ENCODE peak calls at places on chromosomes 7 and 10, in eight cellular contexts. G, H, W, X, O, A, J and V are unnamed samples.

GRCh38 chr7:90596745-90597526 is 815 bp downstream of the CDK14 start:
- DNase-seq in G (no peak), H (peak; percentile 57), W (peak; percentile 40), X (no peak), O (no peak), A (no peak), J (peak; percentile 82), V (peak; percentile 58)

GRCh38 chr10:132710746-132711617 is 75.0 kb downstream of the NKX6-2 start:
- DNase-seq in G (no peak), H (no peak), W (no peak), X (no peak), O (peak; percentile 31), A (no peak), J (no peak), V (no peak)

GRCh38 chr7:48052748-48053147 is 17.4 kb downstream of the C7orf57 start:
- DNase-seq in G (no peak), H (peak; percentile 63), W (no peak), X (peak; percentile 39), O (no peak), A (no peak), J (no peak), V (peak; percentile 75)

GRCh38 chr7:34900891-34901493 is 136.3 kb downstream of the DPY19L1 start:
- DNase-seq in G (no peak), H (no peak), W (peak; percentile 47), X (no peak), O (no peak), A (no peak), J (peak; percentile 40), V (peak; percentile 13)

GRCh38 chr7:67387851-67388250 is 391.2 kb downstream of the TYW1 start:
- DNase-seq in G (no peak), H (no peak), W (no peak), X (no peak), O (no peak), A (no peak), J (no peak), V (no peak)

GRCh38 chr7:87370660-87371180 is 25.3 kb downstream of the CROT start:
- DNase-seq in G (no peak), H (peak; percentile 17), W (no peak), X (no peak), O (no peak), A (no peak), J (no peak), V (peak; percentile 77)

GRCh38 chr7:12490105-12490688 is 80.3 kb upstream of the SCIN start:
- DNase-seq in G (no peak), H (peak; percentile 14), W (peak; percentile 43), X (no peak), O (no peak), A (no peak), J (peak; percentile 59), V (peak; percentile 41)

GRCh38 chr10:1687190-1687589 is 50.1 kb downstream of the ADARB2 start:
- DNase-seq in G (no peak), H (no peak), W (no peak), X (no peak), O (no peak), A (no peak), J (no peak), V (no peak)

GRCh38 chr7:80481196-80481884 is 30.5 kb downstream of the GNAT3 start:
- DNase-seq in G (no peak), H (peak; percentile 59), W (no peak), X (peak; percentile 25), O (no peak), A (no peak), J (no peak), V (no peak)

GRCh38 chr7:41656357-41656756 is 46.5 kb downstream of the INHBA start:
- DNase-seq in G (no peak), H (no peak), W (no peak), X (no peak), O (no peak), A (no peak), J (peak; percentile 8), V (peak; percentile 61)

GRCh38 chr7:44574286-44574872 is 671 bp upstream of the DDX56 start:
- DNase-seq in G (no peak), H (no peak), W (no peak), X (no peak), O (no peak), A (no peak), J (no peak), V (no peak)

GRCh38 chr7:48035967-48036478 is 680 bp downstream of the C7orf57 start:
- DNase-seq in G (no peak), H (peak; percentile 17), W (peak; percentile 65), X (no peak), O (peak; percentile 58), A (no peak), J (peak; percentile 59), V (peak; percentile 29)

GRCh38 chr7:67625257-67625713 is 628.7 kb downstream of the TYW1 start:
- DNase-seq in G (no peak), H (no peak), W (peak; percentile 95), X (peak; percentile 5), O (peak; percentile 87), A (peak; percentile 58), J (peak; percentile 86), V (peak; percentile 66)

GRCh38 chr10:132810807-132811700 is 25.1 kb upstream of the NKX6-2 start:
- DNase-seq in G (no peak), H (no peak), W (no peak), X (no peak), O (peak; percentile 43), A (no peak), J (no peak), V (no peak)

GRCh38 chr10:24894309-24894708 is 58.1 kb downstream of the PRTFDC1 start:
- DNase-seq in G (no peak), H (no peak), W (no peak), X (peak; percentile 80), O (no peak), A (no peak), J (no peak), V (peak; percentile 82)

GRCh38 chr7:131556912-131557457 is 557 bp upstream of the PODXL start:
- DNase-seq in G (no peak), H (no peak), W (no peak), X (no peak), O (no peak), A (no peak), J (no peak), V (no peak)

GRCh38 chr10:92695679-92696605 is 6.2 kb downstream of the HHEX start:
- DNase-seq in G (no peak), H (no peak), W (peak; percentile 65), X (no peak), O (no peak), A (no peak), J (peak; percentile 54), V (peak; percentile 58)

GRCh38 chr10:79123547-79123963 is 54.8 kb downstream of the ZMIZ1 start:
- DNase-seq in G (no peak), H (no peak), W (no peak), X (no peak), O (no peak), A (no peak), J (no peak), V (no peak)

DNA sequence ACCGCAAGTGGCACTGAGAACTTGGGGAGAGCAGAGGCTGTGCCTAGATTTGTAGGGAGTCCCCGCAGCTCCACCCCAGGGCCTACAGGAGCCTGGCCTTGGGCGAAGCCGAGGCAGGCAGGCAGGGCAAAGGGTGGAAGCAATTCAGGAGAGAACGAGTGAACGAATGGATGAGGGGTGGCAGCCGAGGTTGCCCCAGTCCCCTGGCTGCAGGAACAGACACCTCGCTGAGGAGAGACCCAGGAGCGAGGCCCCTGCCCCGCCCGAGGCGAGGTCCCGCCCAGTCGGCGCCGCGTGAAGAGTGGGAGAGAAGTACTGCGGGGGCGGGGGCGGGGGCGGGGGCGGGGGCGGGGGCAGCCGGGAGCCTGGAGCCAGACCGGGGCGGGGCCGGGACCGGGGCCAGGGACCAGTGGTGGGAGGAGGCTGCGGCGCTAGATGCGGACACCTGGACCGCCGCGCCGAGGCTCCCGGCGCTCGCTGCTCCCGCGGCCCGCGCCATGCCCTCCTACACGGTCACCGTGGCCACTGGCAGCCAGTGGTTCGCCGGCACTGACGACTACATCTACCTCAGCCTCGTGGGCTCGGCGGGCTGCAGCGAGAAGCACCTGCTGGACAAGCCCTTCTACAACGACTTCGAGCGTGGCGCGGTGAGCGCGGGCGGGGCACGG is at the start of gene ALOX5:
- DNase-seq in G (no peak), H (no peak), W (peak; percentile 77), X (no peak), O (peak; percentile 74), A (peak; percentile 51), J (peak; percentile 66), V (no peak)
- H3K4me3 ChIP-seq in G (peak within 1 kb of the TSS; percentile 56), H (peak within 1 kb of the TSS; percentile 38), W (peak within 1 kb of the TSS; percentile 60), X (peak within 1 kb of the TSS; percentile 37), O (peak within 1 kb of the TSS; percentile 58), A (peak within 1 kb of the TSS; percentile 22), J (no peak within 1 kb of the TSS), V (no peak within 1 kb of the TSS)

DNA sequence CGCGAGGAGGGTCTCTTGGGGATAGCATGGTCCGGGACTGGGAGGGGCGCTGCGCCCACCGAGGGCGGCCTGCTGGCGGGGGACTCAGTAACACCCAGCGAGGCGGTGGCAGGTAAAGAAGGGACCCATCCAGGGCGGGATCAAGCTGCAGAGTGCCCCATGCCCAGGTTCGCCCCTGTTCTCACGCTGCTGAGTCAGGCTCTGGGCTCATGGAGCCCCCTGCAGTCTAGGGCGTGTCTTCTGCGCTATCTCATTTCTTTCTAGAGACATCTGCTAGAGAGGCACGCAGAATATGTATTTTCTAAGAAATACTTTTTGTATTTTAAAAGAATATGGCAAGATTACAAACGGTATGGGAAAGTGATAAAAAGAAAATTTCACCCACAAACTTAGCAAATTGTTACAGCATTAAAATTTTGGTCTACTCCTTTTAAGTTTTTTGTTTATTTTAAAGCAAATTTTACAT is 933 bp downstream of the EPDR1 start:
- DNase-seq in G (peak; percentile 49), H (no peak), W (peak; percentile 68), X (no peak), O (peak; percentile 67), A (peak; percentile 58), J (peak; percentile 80), V (no peak)
- TF ChIP-seq CTCF in G (no peak), H (no peak), W (peak; percentile 26), X (peak; percentile 36), O (no peak), A (peak; percentile 15), J (peak; percentile 40), V (no peak)

GRCh38 chr7:1735262-1735661 is 65.2 kb downstream of the ELFN1 start:
- DNase-seq in G (no peak), H (no peak), W (no peak), X (no peak), O (no peak), A (no peak), J (no peak), V (no peak)

GRCh38 chr7:1734331-1734730 is 64.3 kb downstream of the ELFN1 start:
- DNase-seq in G (no peak), H (no peak), W (no peak), X (no peak), O (no peak), A (no peak), J (peak; percentile 93), V (no peak)

GRCh38 chr7:1732072-1732471 is 62.0 kb downstream of the ELFN1 start:
- DNase-seq in G (no peak), H (no peak), W (no peak), X (no peak), O (no peak), A (no peak), J (no peak), V (no peak)

GRCh38 chr7:1733908-1734252 is 63.8 kb downstream of the ELFN1 start:
- DNase-seq in G (no peak), H (no peak), W (no peak), X (no peak), O (no peak), A (no peak), J (peak; percentile 58), V (no peak)

GRCh38 chr7:1733206-1733907 is 63.3 kb downstream of the ELFN1 start:
- DNase-seq in G (no peak), H (no peak), W (no peak), X (no peak), O (peak; percentile 76), A (no peak), J (peak; percentile 66), V (no peak)
- H3K4me3 ChIP-seq in G (no peak overlapping the region), H (no peak overlapping the region), W (no peak overlapping the region), X (no peak overlapping the region), O (no peak overlapping the region), A (no peak overlapping the region), J (no peak overlapping the region), V (no peak overlapping the region)

GRCh38 chr7:105268056-105268455 is 120.7 kb downstream of the SRPK2 start:
- DNase-seq in G (no peak), H (peak; percentile 84), W (no peak), X (peak; percentile 50), O (no peak), A (no peak), J (peak; percentile 26), V (peak; percentile 66)
- TF ChIP-seq CTCF in G (no peak), H (no peak), W (no peak), X (no peak), O (peak; percentile 15), A (peak; percentile 15), J (no peak), V (no peak)